ENCODE peak calls at places on chromosomes 11 and 22, in seven cellular contexts. J is upper lobe of right lung; M is CD8-positive, alpha-beta memory T cell; Y is heart left ventricle; Z is MM.1S; P is right lobe of liver; L is tibial artery. O is an unnamed sample.

GRCh38 chr11:46299425-46300067 is 22.1 kb downstream of the CREB3L1 start:
- DNase-seq in J (no peak), M (no peak), Y (no peak), Z (no peak), P (no peak), L (no peak), O (no peak)

GRCh38 chr11:10625982-10626311 is 57.5 kb upstream of the LYVE1 start:
- DNase-seq in J (no peak), M (no peak), Y (peak), Z (no peak), P (no peak), L (no peak), O (no peak)

GRCh38 chr11:41461057-41461681 is 1.7 kb upstream of the LRRC4C start:
- DNase-seq in J (no peak), M (no peak), Y (no peak), Z (peak), P (no peak), L (no peak), O (no peak)

GRCh38 chr11:3616721-3617460 is 24.9 kb downstream of the ART5 start:
- DNase-seq in J (peak), M (no peak), Y (no peak), Z (no peak), P (peak), L (no peak), O (no peak)

GRCh38 chr22:19844423-19845368 is 10.0 kb downstream of the GNB1L start:
- DNase-seq in J (peak), M (no peak), Y (peak), Z (no peak), P (peak), L (peak), O (peak)

GRCh38 chr11:118373263-118373662 is 13.9 kb downstream of the UBE4A start:
- DNase-seq in J (no peak), M (no peak), Y (no peak), Z (no peak), P (no peak), L (no peak), O (no peak)

GRCh38 chr11:104772806-104773241 is 125.4 kb downstream of the CASP12 start:
- DNase-seq in J (no peak), M (no peak), Y (no peak), Z (no peak), P (no peak), L (no peak), O (no peak)

GRCh38 chr11:18727499-18728236 is 1.7 kb upstream of the IGSF22 start:
- DNase-seq in J (no peak), M (peak), Y (no peak), Z (peak), P (no peak), L (no peak), O (peak)

GRCh38 chr11:128153697-128154048 is 433.7 kb downstream of the ETS1 start:
- DNase-seq in J (no peak), M (no peak), Y (no peak), Z (no peak), P (no peak), L (no peak), O (no peak)

GRCh38 chr11:34655335-34656008 is 34.6 kb downstream of the EHF start:
- DNase-seq in J (no peak), M (no peak), Y (no peak), Z (no peak), P (no peak), L (no peak), O (no peak)

GRCh38 chr11:62398011-62398994 is 20.5 kb upstream of the SCGB1A1 start:
- DNase-seq in J (peak), M (no peak), Y (peak), Z (no peak), P (peak), L (peak), O (peak)

GRCh38 chr11:61854966-61855714 is 27.0 kb downstream of the FADS2 start:
- DNase-seq in J (no peak), M (no peak), Y (no peak), Z (no peak), P (no peak), L (no peak), O (no peak)

GRCh38 chr11:97361812-97362378 is 972.1 kb downstream of the JRKL start:
- DNase-seq in J (no peak), M (no peak), Y (no peak), Z (no peak), P (no peak), L (no peak), O (no peak)

GRCh38 chr22:23893446-23893956 is 682 bp upstream of the MIF start:
- DNase-seq in J (no peak), M (no peak), Y (no peak), Z (no peak), P (no peak), L (no peak), O (no peak)

GRCh38 chr11:131441398-131441797 is 71.0 kb downstream of the NTM start:
- DNase-seq in J (no peak), M (no peak), Y (no peak), Z (no peak), P (no peak), L (no peak), O (no peak)

GRCh38 chr11:62702241-62702640 is 5.0 kb downstream of the BSCL2 start:
- DNase-seq in J (peak), M (no peak), Y (no peak), Z (no peak), P (no peak), L (no peak), O (no peak)

GRCh38 chr22:42994917-42995562 is 19.9 kb downstream of the PACSIN2 start:
- DNase-seq in J (no peak), M (no peak), Y (no peak), Z (no peak), P (peak), L (peak), O (no peak)

GRCh38 chr11:121508449-121508848 is 55.7 kb upstream of the SORL1-AS1 start:
- DNase-seq in J (no peak), M (no peak), Y (no peak), Z (no peak), P (no peak), L (no peak), O (no peak)

GRCh38 chr11:11218287-11218986 is 134.6 kb downstream of the CSNK2A3 start:
- DNase-seq in J (no peak), M (no peak), Y (peak), Z (peak), P (peak), L (no peak), O (peak)

GRCh38 chr22:36329217-36330078 is 58.3 kb downstream of the MYH9 start:
- DNase-seq in J (no peak), M (peak), Y (peak), Z (no peak), P (peak), L (peak), O (no peak)

GRCh38 chr11:94455861-94456260 is 37.8 kb downstream of the MRE11 start:
- DNase-seq in J (no peak), M (no peak), Y (no peak), Z (no peak), P (no peak), L (no peak), O (no peak)

GRCh38 chr11:78179459-78180071 is 8.9 kb downstream of the KCTD21 start:
- DNase-seq in J (no peak), M (no peak), Y (no peak), Z (no peak), P (peak), L (no peak), O (no peak)

GRCh38 chr11:65555693-65556231 is 2.4 kb downstream of the LTBP3 start:
- DNase-seq in J (no peak), M (no peak), Y (peak), Z (no peak), P (no peak), L (peak), O (peak)

GRCh38 chr11:94665116-94665659 is 98.0 kb downstream of the PIWIL4 start:
- DNase-seq in J (no peak), M (no peak), Y (no peak), Z (no peak), P (no peak), L (no peak), O (no peak)

GRCh38 chr11:126214446-126215240 is 3.1 kb downstream of the FAM118B start:
- DNase-seq in J (no peak), M (no peak), Y (no peak), Z (no peak), P (no peak), L (no peak), O (no peak)

GRCh38 chr11:46278387-46279173 is 1.1 kb downstream of the CREB3L1 start:
- DNase-seq in J (peak), M (no peak), Y (peak), Z (no peak), P (no peak), L (no peak), O (peak)

GRCh38 chr11:64150481-64151239 is 15.3 kb downstream of the MACROD1 start:
- DNase-seq in J (no peak), M (no peak), Y (peak), Z (no peak), P (peak), L (no peak), O (peak)

GRCh38 chr11:17719028-17719939 is at the start of gene MYOD1:
- DNase-seq in J (no peak), M (no peak), Y (no peak), Z (no peak), P (no peak), L (no peak), O (no peak)

GRCh38 chr11:112485280-112485679 is 224.6 kb upstream of the PLET1 start:
- DNase-seq in J (no peak), M (no peak), Y (no peak), Z (no peak), P (no peak), L (no peak), O (no peak)

GRCh38 chr11:104380358-104380757 is 216.4 kb upstream of the PDGFD start:
- DNase-seq in J (no peak), M (no peak), Y (no peak), Z (no peak), P (no peak), L (no peak), O (no peak)

GRCh38 chr11:111148953-111149352 is 96.6 kb upstream of the POU2AF2 start:
- DNase-seq in J (no peak), M (no peak), Y (no peak), Z (no peak), P (no peak), L (no peak), O (no peak)
- H3K4me3 ChIP-seq in J (no peak), M (no peak), Y (no peak), Z (no peak), P (no peak), L (no peak), O (no peak)

GRCh38 chr11:68854273-68854958 is 12.7 kb upstream of the CPT1A start:
- DNase-seq in J (peak), M (no peak), Y (no peak), Z (no peak), P (no peak), L (no peak), O (no peak)
- H3K4me3 ChIP-seq in J (peak), M (no peak), Y (peak), Z (no peak), P (peak), L (peak), O (peak)

GRCh38 chr22:24953294-24954113 is 988 bp downstream of the KIAA1671 start:
- DNase-seq in J (peak), M (no peak), Y (peak), Z (no peak), P (peak), L (no peak), O (peak)

GRCh38 chr22:24952837-24953293 is 349 bp downstream of the KIAA1671 start:
- DNase-seq in J (peak), M (no peak), Y (peak), Z (no peak), P (peak), L (peak), O (peak)

GRCh38 chr22:24954856-24955255 is 2.3 kb downstream of the KIAA1671 start:
- DNase-seq in J (no peak), M (no peak), Y (no peak), Z (no peak), P (no peak), L (no peak), O (no peak)

GRCh38 chr22:24951942-24952836 is at the start of gene KIAA1671:
- DNase-seq in J (peak), M (peak), Y (peak), Z (peak), P (peak), L (peak), O (peak)

DNA sequence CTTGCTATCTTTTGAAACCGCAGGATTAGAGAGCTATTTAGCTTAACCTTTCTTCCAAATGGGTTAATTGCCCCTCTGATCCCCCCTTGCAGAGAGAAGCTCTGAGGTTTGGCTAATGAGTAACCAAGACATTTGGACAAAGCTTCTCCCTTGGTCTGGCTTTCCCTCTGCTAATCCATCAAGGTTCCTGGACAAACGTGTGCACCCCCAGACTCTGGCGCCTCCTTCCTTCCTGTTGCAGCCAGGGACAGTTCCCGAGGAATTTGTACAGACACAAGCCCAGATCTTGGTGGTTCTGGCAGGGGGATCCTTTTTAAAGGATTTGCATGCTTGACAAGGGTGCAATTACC is 1.6 kb downstream of the KIAA1671 start:
- DNase-seq in J (no peak), M (no peak), Y (no peak), Z (no peak), P (no peak), L (no peak), O (no peak)
- H3K4me3 ChIP-seq in J (peak), M (no peak), Y (peak), Z (no peak), P (peak), L (peak), O (peak)

DNA sequence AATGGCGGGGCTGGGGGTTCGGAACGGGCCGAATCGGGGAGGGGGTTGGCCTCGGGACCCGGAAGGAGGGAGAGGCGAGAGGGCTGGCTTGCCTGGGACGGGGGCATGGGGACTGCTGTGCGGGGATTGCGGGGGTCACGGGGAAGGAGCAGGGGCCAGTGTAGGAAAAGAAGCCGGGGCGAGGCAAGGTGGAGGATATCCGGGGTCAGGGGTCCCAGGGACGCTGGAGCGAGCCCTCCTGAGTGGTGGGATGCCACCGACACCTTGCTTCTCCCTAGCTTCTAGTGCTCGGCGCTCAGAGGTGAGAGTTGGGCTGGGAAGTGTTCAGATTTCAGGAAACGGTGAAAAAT is 426 bp upstream of the GDPD5 start:
- DNase-seq in J (no peak), M (no peak), Y (no peak), Z (no peak), P (no peak), L (no peak), O (no peak)
- H3K4me3 ChIP-seq in J (peak), M (peak), Y (peak), Z (peak), P (peak), L (peak), O (peak)

GRCh38 chr22:27226666-27227065 is 569.3 kb downstream of the MIAT start:
- DNase-seq in J (no peak), M (no peak), Y (no peak), Z (no peak), P (no peak), L (no peak), O (no peak)
- H3K4me3 ChIP-seq in J (no peak), M (no peak), Y (no peak), Z (no peak), P (no peak), L (no peak), O (no peak)

GRCh38 chr22:30802202-30803166 is 107.8 kb downstream of the OSBP2 start:
- DNase-seq in J (peak), M (no peak), Y (peak), Z (peak), P (peak), L (peak), O (peak)
- H3K4me3 ChIP-seq in J (no peak), M (no peak), Y (peak), Z (no peak), P (no peak), L (peak), O (peak)

DNA sequence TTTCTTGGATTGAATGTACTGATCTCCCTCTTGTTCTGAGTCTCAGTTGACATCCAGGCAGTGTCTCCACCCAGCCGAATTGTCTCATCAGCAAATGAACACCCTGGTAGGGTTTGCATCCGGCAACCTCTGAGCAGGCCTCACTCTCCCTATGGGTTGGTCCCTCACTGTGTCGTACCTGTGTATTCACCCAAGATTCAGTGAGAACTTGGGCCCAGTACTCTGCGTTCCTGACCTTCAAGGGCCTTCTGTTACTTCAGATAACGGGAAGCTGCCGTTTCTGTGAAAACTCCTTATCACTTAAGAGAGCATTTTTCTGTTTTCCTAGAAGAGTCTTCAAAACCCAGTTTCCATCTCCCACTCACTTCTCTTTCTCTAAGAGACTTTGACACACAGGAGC is 915.6 kb downstream of the TBC1D22A start:
- DNase-seq in J (no peak), M (no peak), Y (no peak), Z (no peak), P (no peak), L (no peak), O (no peak)
- H3K4me3 ChIP-seq in J (no peak), M (no peak), Y (no peak), Z (no peak), P (no peak), L (no peak), O (no peak)

DNA sequence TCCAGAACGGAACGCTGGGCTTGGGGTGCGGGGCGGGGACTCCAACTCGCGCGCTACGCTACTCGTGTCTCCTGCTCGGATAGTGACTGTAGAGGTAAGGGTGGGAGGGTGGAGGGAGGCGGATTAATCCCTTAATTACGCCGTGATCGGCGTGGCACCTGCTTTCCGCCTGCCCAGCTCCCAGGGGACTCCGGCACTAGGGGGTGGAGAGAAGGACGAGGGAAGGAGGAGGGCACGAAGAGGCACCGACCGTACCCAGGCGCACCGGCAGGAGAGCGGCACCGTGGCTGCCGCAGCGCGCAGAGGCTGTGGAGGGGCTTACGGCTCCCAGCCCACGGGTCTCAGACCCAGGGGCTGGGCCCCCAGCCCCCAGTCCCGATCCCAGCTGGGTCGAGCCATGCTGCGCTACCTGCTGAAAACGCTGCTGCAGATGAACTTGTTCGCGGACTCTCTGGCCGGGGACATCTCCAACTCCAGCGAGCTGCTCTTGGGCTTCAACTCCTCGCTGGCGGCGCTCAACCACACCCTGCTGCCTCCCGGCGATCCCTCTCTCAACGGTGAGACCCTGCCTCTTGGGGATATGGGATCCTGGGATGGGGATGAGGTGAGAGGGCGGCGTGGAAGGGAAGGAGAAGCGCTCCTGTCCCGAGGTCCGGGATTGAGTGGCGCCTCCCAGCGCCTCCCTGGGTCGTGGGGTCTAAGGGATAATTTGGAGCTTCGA is at the start of gene ROBO3:
- DNase-seq in J (no peak), M (no peak), Y (no peak), Z (no peak), P (peak), L (no peak), O (no peak)
- H3K4me3 ChIP-seq in J (peak), M (no peak), Y (peak), Z (no peak), P (no peak), L (peak), O (peak)

GRCh38 chr22:44028091-44028490 is 4.0 kb downstream of the PARVB start:
- DNase-seq in J (no peak), M (no peak), Y (no peak), Z (no peak), P (no peak), L (no peak), O (no peak)

GRCh38 chr22:44025171-44026065 is 1.3 kb downstream of the PARVB start:
- DNase-seq in J (peak), M (no peak), Y (peak), Z (peak), P (no peak), L (peak), O (peak)

GRCh38 chr22:44026066-44026629 is 2.0 kb downstream of the PARVB start:
- DNase-seq in J (no peak), M (no peak), Y (peak), Z (no peak), P (no peak), L (no peak), O (no peak)

GRCh38 chr22:44029069-44029468 is 5.0 kb downstream of the PARVB start:
- DNase-seq in J (no peak), M (no peak), Y (no peak), Z (no peak), P (no peak), L (no peak), O (no peak)

GRCh38 chr22:44026630-44027511 is 2.8 kb downstream of the PARVB start:
- DNase-seq in J (peak), M (peak), Y (peak), Z (peak), P (peak), L (peak), O (peak)
- H3K4me3 ChIP-seq in J (peak), M (peak), Y (peak), Z (peak), P (no peak), L (peak), O (peak)